ENCODE peak calls at places on chromosomes 1 and 21, in six cellular contexts. X is GM23338, L is PC-3, C is GM23248, F is OCI-LY7, Z is hepatocyte. B is an unnamed sample.

GRCh38 chr1:152047607-152047953 is 10.8 kb upstream of the S100A11 start:
- DNase-seq in X (no peak), L (peak; percentile 98), C (peak; percentile 91), F (peak; percentile 6), Z (no peak), B (no peak)

GRCh38 chr1:213014642-213015041 is 1.0 kb downstream of the ANGEL2 start:
- DNase-seq in X (peak; percentile 24), L (no peak), C (peak; percentile 66), F (peak; percentile 29), Z (peak; percentile 15), B (peak; percentile 29)

GRCh38 chr1:24586970-24587820 is 31.3 kb downstream of the NCMAP start:
- DNase-seq in X (peak; percentile 89), L (peak; percentile 73), C (peak; percentile 72), F (peak; percentile 88), Z (peak; percentile 80), B (peak; percentile 79)

GRCh38 chr1:93321720-93322119 is 24.0 kb upstream of the DR1 start:
- DNase-seq in X (no peak), L (no peak), C (no peak), F (no peak), Z (no peak), B (no peak)

GRCh38 chr1:161223805-161224694 is 622 bp upstream of the APOA2 start:
- DNase-seq in X (peak; percentile 23), L (no peak), C (no peak), F (no peak), Z (peak; percentile 84), B (no peak)

GRCh38 chr1:28565040-28565439 is 12.2 kb downstream of the TRNAU1AP start:
- DNase-seq in X (no peak), L (no peak), C (no peak), F (no peak), Z (no peak), B (no peak)

GRCh38 chr1:156140879-156141707 is 12.3 kb upstream of the SEMA4A start:
- DNase-seq in X (peak; percentile 93), L (no peak), C (peak; percentile 71), F (peak; percentile 64), Z (no peak), B (peak; percentile 85)

GRCh38 chr1:111204211-111204883 is 3.9 kb upstream of the DENND2D start:
- DNase-seq in X (no peak), L (no peak), C (peak; percentile 39), F (peak; percentile 76), Z (peak; percentile 35), B (no peak)

GRCh38 chr21:29254550-29254949 is 44.2 kb upstream of the BACH1 start:
- DNase-seq in X (no peak), L (no peak), C (no peak), F (no peak), Z (no peak), B (no peak)

GRCh38 chr1:156812293-156812990 is 4.2 kb downstream of the SH2D2A start:
- DNase-seq in X (no peak), L (peak; percentile 30), C (peak; percentile 50), F (no peak), Z (no peak), B (no peak)

GRCh38 chr1:39727932-39728317 is 10.8 kb upstream of the PPIE start:
- DNase-seq in X (no peak), L (no peak), C (no peak), F (no peak), Z (no peak), B (no peak)

GRCh38 chr1:25501235-25502058 is 42.0 kb upstream of the LDLRAP1 start:
- DNase-seq in X (peak; percentile 96), L (peak; percentile 54), C (peak; percentile 76), F (no peak), Z (peak; percentile 77), B (peak; percentile 62)

GRCh38 chr21:29245104-29245643 is 53.5 kb upstream of the BACH1 start:
- DNase-seq in X (no peak), L (no peak), C (peak; percentile 15), F (no peak), Z (no peak), B (no peak)

GRCh38 chr1:18646776-18647410 is 16.2 kb downstream of the PAX7 start:
- DNase-seq in X (peak; percentile 68), L (no peak), C (no peak), F (no peak), Z (no peak), B (peak; percentile 87)

GRCh38 chr1:53256744-53257453 is 18.6 kb upstream of the MAGOH start:
- DNase-seq in X (no peak), L (no peak), C (no peak), F (no peak), Z (no peak), B (no peak)

GRCh38 chr21:35904995-35905972 is 155.0 kb downstream of the SETD4 start:
- DNase-seq in X (no peak), L (no peak), C (peak; percentile 75), F (no peak), Z (no peak), B (no peak)

GRCh38 chr21:41622831-41623548 is 115.0 kb upstream of the TMPRSS2 start:
- DNase-seq in X (no peak), L (peak; percentile 51), C (peak; percentile 71), F (no peak), Z (no peak), B (no peak)

GRCh38 chr1:236812334-236813030 is 17.4 kb downstream of the MTR start:
- DNase-seq in X (no peak), L (no peak), C (no peak), F (no peak), Z (no peak), B (no peak)

GRCh38 chr1:10530756-10531155 is 56.0 kb downstream of the PEX14 start:
- DNase-seq in X (no peak), L (no peak), C (no peak), F (no peak), Z (no peak), B (no peak)

GRCh38 chr1:27342778-27343638 is 1.2 kb downstream of the SYTL1 start:
- DNase-seq in X (no peak), L (peak; percentile 79), C (no peak), F (peak; percentile 76), Z (peak; percentile 69), B (peak; percentile 45)

GRCh38 chr1:43152866-43153265 is 19.2 kb downstream of the EBNA1BP2 start:
- DNase-seq in X (peak; percentile 29), L (no peak), C (no peak), F (no peak), Z (no peak), B (no peak)

GRCh38 chr1:153841463-153841994 is 66.3 kb downstream of the SLC27A3 start:
- DNase-seq in X (no peak), L (no peak), C (peak; percentile 53), F (no peak), Z (no peak), B (no peak)

GRCh38 chr1:7680791-7681165 is 90.3 kb upstream of the VAMP3 start:
- DNase-seq in X (peak; percentile 57), L (no peak), C (no peak), F (no peak), Z (peak; percentile 56), B (peak; percentile 81)

GRCh38 chr1:7681401-7681800 is 89.7 kb upstream of the VAMP3 start:
- DNase-seq in X (no peak), L (no peak), C (no peak), F (no peak), Z (no peak), B (no peak)

GRCh38 chr1:7678491-7679158 is 92.5 kb upstream of the VAMP3 start:
- DNase-seq in X (no peak), L (no peak), C (no peak), F (no peak), Z (peak; percentile 38), B (no peak)

GRCh38 chr1:7679159-7679872 is 91.8 kb upstream of the VAMP3 start:
- DNase-seq in X (no peak), L (no peak), C (no peak), F (no peak), Z (no peak), B (no peak)

GRCh38 chr1:7679873-7680790 is 91.0 kb upstream of the VAMP3 start:
- DNase-seq in X (peak; percentile 68), L (no peak), C (peak; percentile 53), F (no peak), Z (peak; percentile 81), B (peak; percentile 67)
- TF ChIP-seq EZH2phosphoT487 in X (no peak), L (no peak), C (no peak), F (no peak), Z (no peak), B (peak; percentile 41)

DNA sequence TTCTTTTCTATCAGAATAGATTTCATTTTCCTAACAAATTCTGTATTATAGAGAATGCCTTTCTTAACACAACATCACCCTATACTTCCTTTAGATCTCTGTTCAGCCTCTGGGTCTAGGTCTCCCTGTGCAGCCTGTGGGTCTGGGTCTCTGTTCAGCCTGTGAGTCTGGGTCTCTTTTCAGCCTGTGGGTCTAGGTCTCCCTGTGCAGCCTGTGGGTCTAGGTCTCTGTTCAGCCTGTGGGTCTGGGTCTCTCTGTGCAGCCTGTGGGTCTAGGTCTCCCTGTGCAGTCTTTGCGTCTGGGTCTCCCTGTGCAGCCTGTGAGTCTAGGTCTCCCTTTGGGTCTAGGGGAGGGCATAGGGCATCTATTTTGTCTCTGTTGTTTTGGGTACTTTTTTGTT is 59.6 kb upstream of the DIP2A start:
- DNase-seq in X (no peak), L (no peak), C (no peak), F (no peak), Z (no peak), B (no peak)
- H3K36me3 ChIP-seq in X (peaks cover 8% of the 10 kb centered on the region), L (peaks cover 27% of the 10 kb centered on the region), C (peaks cover 10% of the 10 kb centered on the region), F (peaks cover 83% of the 10 kb centered on the region), Z (no peaks in the 10 kb centered on the region), B (no peaks in the 10 kb centered on the region)

GRCh38 chr1:1544544-1544943 is 4.1 kb upstream of the TMEM240 start:
- DNase-seq in X (no peak), L (no peak), C (no peak), F (no peak), Z (no peak), B (no peak)
- H3K4me2 ChIP-seq in X (no peak overlapping the region), L (no peak overlapping the region), C (no peak overlapping the region), F (no peak overlapping the region), Z (no peak overlapping the region), B (no peak overlapping the region)

DNA sequence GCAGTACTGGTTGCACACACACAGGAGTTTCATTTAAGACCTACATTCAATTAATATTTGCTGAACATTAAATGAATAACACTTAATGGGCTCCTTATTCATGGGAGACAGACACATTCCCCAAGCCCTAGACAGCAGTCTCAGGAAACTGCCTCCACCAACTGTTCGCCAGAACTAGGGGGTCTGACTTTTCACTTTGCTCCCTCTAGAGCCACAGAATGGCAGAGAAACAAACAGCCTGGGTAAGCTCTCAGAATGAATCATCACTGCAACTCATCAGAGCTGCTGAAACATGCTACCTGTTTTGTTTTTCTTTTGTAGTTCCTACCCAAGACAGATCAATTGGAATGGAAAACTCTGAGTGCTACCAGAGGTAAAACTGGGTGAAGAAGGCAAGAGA is 31.7 kb downstream of the ELK4 start:
- DNase-seq in X (no peak), L (peak; percentile 39), C (peak; percentile 33), F (no peak), Z (no peak), B (no peak)
- TF ChIP-seq EZH2phosphoT487 in X (no peak), L (no peak), C (no peak), F (no peak), Z (no peak), B (no peak)

DNA sequence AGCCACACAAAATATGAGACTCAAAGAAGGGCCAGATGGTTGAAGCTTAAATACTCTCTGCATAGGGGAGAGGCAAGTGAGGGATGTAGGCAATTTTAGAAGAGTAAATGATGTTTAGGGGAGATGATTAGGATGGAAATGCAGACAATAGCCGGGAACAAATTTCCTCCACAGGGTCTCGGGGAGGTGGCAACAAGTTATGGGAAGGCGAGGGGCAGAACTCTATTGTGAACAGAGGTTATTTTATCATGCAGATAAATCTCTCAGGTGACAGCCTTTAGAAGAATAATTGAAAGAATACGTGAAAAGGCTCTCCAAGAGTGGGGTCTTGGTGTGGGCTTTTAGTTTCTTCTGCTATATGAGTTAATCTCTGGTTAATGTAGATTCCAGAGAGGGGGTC is 166.7 kb downstream of the GALNT2 start:
- DNase-seq in X (no peak), L (no peak), C (no peak), F (no peak), Z (no peak), B (no peak)
- H3K36me3 ChIP-seq in X (no peaks in the 10 kb centered on the region), L (peaks cover 19% of the 10 kb centered on the region), C (no peaks in the 10 kb centered on the region), F (peaks cover 8% of the 10 kb centered on the region), Z (no peaks in the 10 kb centered on the region), B (no peaks in the 10 kb centered on the region)

B was measured in neural progenitor cell.